ENCODE peak calls at places on chromosomes 11 and 22, in five cellular contexts. P, X, W, O and Q are unnamed samples.

GRCh38 chr11:75077316-75077715 is 19.4 kb downstream of the OR2AT4 start:
- DNase-seq in P (no peak), X (no peak), W (no peak), O (no peak), Q (no peak)

GRCh38 chr11:44818110-44818509 is 91.3 kb downstream of the TSPAN18 start:
- DNase-seq in P (no peak), X (no peak), W (no peak), O (no peak), Q (no peak)

GRCh38 chr22:40332319-40332781 is 13.9 kb upstream of the ADSL start:
- DNase-seq in P (no peak), X (no peak), W (no peak), O (no peak), Q (no peak)

GRCh38 chr11:117998201-117998579 is 12.0 kb downstream of the IL10RA start:
- DNase-seq in P (no peak), X (no peak), W (no peak), O (no peak), Q (no peak)

GRCh38 chr11:85827768-85828639 is 17.1 kb upstream of the SYTL2 start:
- DNase-seq in P (no peak), X (no peak), W (peak; percentile 19), O (no peak), Q (no peak)

GRCh38 chr11:61627831-61628753 is 47.2 kb upstream of the SYT7 start:
- DNase-seq in P (peak; percentile 36), X (peak; percentile 68), W (peak; percentile 20), O (peak; percentile 64), Q (no peak)

GRCh38 chr11:73019448-73019847 is 122.7 kb downstream of the FCHSD2 start:
- DNase-seq in P (no peak), X (no peak), W (no peak), O (no peak), Q (no peak)

GRCh38 chr11:110091995-110092576 is 1.1 kb upstream of the ZC3H12C start:
- DNase-seq in P (no peak), X (no peak), W (no peak), O (no peak), Q (no peak)

GRCh38 chr11:109783017-109783416 is 310.2 kb upstream of the ZC3H12C start:
- DNase-seq in P (no peak), X (no peak), W (no peak), O (no peak), Q (no peak)

GRCh38 chr11:99686838-99687237 is 666.1 kb downstream of the CNTN5 start:
- DNase-seq in P (no peak), X (no peak), W (no peak), O (no peak), Q (no peak)

GRCh38 chr11:99683933-99684332 is 663.2 kb downstream of the CNTN5 start:
- DNase-seq in P (no peak), X (no peak), W (no peak), O (no peak), Q (no peak)

GRCh38 chr11:99682646-99683045 is 661.9 kb downstream of the CNTN5 start:
- DNase-seq in P (no peak), X (no peak), W (no peak), O (no peak), Q (no peak)

GRCh38 chr11:99687320-99687719 is 666.6 kb downstream of the CNTN5 start:
- DNase-seq in P (no peak), X (no peak), W (no peak), O (no peak), Q (no peak)

GRCh38 chr11:99682171-99682570 is 661.4 kb downstream of the CNTN5 start:
- DNase-seq in P (no peak), X (no peak), W (no peak), O (no peak), Q (no peak)
- H3K4me3 ChIP-seq in P (no peak overlapping the region), X (no peak overlapping the region), W (no peak overlapping the region), O (no peak overlapping the region), Q (no peak overlapping the region)

DNA sequence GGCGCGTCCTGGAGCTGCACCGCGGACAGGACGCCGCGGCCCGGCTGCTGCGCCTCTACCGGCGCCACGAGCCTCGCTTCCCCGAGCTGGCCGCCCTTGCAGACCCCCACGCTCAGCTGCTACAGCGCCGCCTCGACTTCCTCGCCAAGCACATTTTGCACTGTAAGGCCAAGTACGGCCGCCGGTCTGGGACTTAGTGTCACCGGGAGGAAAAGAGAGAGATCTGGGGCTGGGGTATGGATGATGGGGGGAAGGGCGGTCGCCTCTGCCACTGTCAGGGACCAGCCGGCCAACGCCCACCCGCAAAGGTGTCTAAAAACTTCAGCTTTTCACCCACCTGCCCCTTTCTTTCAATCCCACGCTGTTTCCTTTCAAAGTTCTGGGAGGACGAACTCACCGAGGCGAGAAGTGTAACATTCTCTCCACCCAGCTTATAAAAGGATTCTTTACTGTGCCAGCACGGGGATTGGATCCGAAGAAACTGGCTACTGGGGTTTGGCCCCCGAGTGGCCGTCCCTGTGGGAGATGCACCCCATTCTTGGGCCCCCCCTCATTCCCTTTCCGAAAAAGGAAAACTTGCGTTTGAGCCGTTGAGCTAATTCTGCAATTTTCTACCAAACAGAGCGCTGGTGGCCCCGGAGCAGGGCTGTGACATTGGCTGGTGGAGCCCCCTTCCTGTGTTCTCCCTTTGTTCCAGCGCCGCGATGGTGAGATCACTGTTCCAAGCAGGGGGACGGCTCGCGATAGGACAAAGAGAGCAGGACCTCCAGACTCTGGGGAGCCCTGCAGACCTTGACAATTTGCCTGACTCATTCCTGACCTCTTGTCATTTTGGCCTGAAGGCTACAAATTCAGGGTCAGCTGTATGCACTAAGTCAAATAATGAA is 1.7 kb downstream of the FJX1 start:
- DNase-seq in P (no peak), X (no peak), W (no peak), O (peak; percentile 46), Q (peak; percentile 81)
- H3K4me3 ChIP-seq in P (no peak overlapping the region), X (peak overlapping the region; percentile 60), W (no peak overlapping the region), O (peak overlapping the region; percentile 65), Q (peak overlapping the region; percentile 63)

GRCh38 chr22:35264986-35265385 is 7.7 kb downstream of the HMGXB4 start:
- DNase-seq in P (no peak), X (no peak), W (no peak), O (no peak), Q (no peak)

GRCh38 chr22:35269630-35270029 is 12.3 kb downstream of the HMGXB4 start:
- DNase-seq in P (no peak), X (no peak), W (no peak), O (no peak), Q (no peak)

GRCh38 chr22:35266277-35266676 is 9.0 kb downstream of the HMGXB4 start:
- DNase-seq in P (no peak), X (no peak), W (no peak), O (no peak), Q (no peak)
- H3K4me3 ChIP-seq in P (no peak overlapping the region), X (no peak overlapping the region), W (no peak overlapping the region), O (no peak overlapping the region), Q (no peak overlapping the region)

GRCh38 chr11:66861774-66862558 is 5.1 kb downstream of the LRFN4 start:
- DNase-seq in P (no peak), X (peak; percentile 55), W (no peak), O (no peak), Q (peak; percentile 74)

GRCh38 chr11:66860449-66860831 is 3.6 kb downstream of the LRFN4 start:
- DNase-seq in P (no peak), X (peak; percentile 55), W (no peak), O (no peak), Q (peak; percentile 66)

GRCh38 chr11:66862559-66863037 is 5.7 kb downstream of the LRFN4 start:
- DNase-seq in P (no peak), X (no peak), W (no peak), O (no peak), Q (peak; percentile 63)

GRCh38 chr11:66859686-66860448 is 3.0 kb downstream of the LRFN4 start:
- DNase-seq in P (no peak), X (peak; percentile 70), W (no peak), O (no peak), Q (peak; percentile 78)

GRCh38 chr11:66861051-66861773 is 4.3 kb downstream of the LRFN4 start:
- DNase-seq in P (no peak), X (no peak), W (no peak), O (no peak), Q (peak; percentile 70)
- H3K4me3 ChIP-seq in P (no peak overlapping the region), X (no peak overlapping the region), W (no peak overlapping the region), O (no peak overlapping the region), Q (no peak overlapping the region)

GRCh38 chr22:45718391-45718790 is 46.8 kb downstream of the ATXN10 start:
- DNase-seq in P (no peak), X (no peak), W (no peak), O (no peak), Q (no peak)

GRCh38 chr22:45720875-45721378 is 49.3 kb downstream of the ATXN10 start:
- DNase-seq in P (no peak), X (no peak), W (no peak), O (no peak), Q (no peak)

GRCh38 chr22:45722006-45722405 is 50.4 kb downstream of the ATXN10 start:
- DNase-seq in P (no peak), X (no peak), W (no peak), O (no peak), Q (no peak)

DNA sequence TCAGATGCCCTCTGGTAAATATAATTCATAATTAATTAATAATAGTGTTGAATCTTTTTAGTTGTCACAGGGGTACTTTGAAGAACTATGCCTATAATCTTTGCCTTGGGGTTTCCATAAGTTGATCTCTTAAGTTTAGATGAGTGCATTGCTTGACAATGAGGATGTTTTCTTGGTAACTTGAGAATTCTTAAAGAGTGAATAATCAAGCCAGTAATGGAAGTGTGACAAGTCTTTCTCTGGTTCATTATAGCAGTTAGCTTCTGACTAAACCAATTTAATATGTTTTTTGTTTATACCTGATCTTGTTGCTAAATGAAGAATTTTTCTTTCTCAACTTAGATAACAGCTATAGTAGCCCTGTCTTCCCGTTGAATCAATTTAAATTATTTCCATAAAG is 46.2 kb downstream of the ATXN10 start:
- DNase-seq in P (no peak), X (no peak), W (no peak), O (no peak), Q (no peak)
- H3K4me3 ChIP-seq in P (no peak overlapping the region), X (no peak overlapping the region), W (no peak overlapping the region), O (no peak overlapping the region), Q (no peak overlapping the region)

GRCh38 chr11:83063073-83063754 is 8.5 kb downstream of the RAB30 start:
- DNase-seq in P (no peak), X (no peak), W (no peak), O (no peak), Q (no peak)
- H3K4me3 ChIP-seq in P (peak overlapping the region; percentile 1), X (no peak overlapping the region), W (peak overlapping the region; percentile 29), O (peak overlapping the region; percentile 7), Q (peak overlapping the region; percentile 36)

GRCh38 chr22:17726561-17727243 is 47.6 kb downstream of the BID start:
- DNase-seq in P (peak; percentile 95), X (no peak), W (no peak), O (no peak), Q (no peak)
- H3K4me3 ChIP-seq in P (no peak overlapping the region), X (no peak overlapping the region), W (no peak overlapping the region), O (no peak overlapping the region), Q (no peak overlapping the region)